ENCODE peak calls at places on chromosomes 13 and 19, in eight cellular contexts. One of them, this sample, is unnamed.

GRCh38 chr19:16326401-16327130 is 1.9 kb downstream of the KLF2 start:
- DNase-seq in NCI-H345: no peak
- DNase-seq in NCI-H524 treated with DMSO at 0.1 percent for 48 hours: no peak
- DNase-seq in activated T-helper 1 cell treated with anti-CD3 and anti-CD28 coated beads, Interleukin-12 subunit alpha, Interleukin-12 subunit beta, Interleukin-2, Interleukin-4 antibody, amounts not matched to agents 30 ng/mL and 10 ng/mL and 1 ng/mL, durations not matched to agents 14 hours and 24 hours and 36 hours: peak; percentile 43
- DNase-seq in HFFc6: no peak
- DNase-seq in amniotic stem cell: no peak
- DNase-seq in colonic mucosa: no peak
- DNase-seq in psoas muscle: peak; percentile 40
- DNase-seq in this sample: no peak

GRCh38 chr13:95281258-95281602 is 20.0 kb downstream of the ABCC4 start:
- DNase-seq in NCI-H345: no peak
- DNase-seq in NCI-H524 treated with DMSO at 0.1 percent for 48 hours: no peak
- DNase-seq in activated T-helper 1 cell treated with anti-CD3 and anti-CD28 coated beads, Interleukin-12 subunit alpha, Interleukin-12 subunit beta, Interleukin-2, Interleukin-4 antibody, amounts not matched to agents 30 ng/mL and 10 ng/mL and 1 ng/mL, durations not matched to agents 14 hours and 24 hours and 36 hours: no peak
- DNase-seq in HFFc6: no peak
- DNase-seq in amniotic stem cell: no peak
- DNase-seq in colonic mucosa: no peak
- DNase-seq in psoas muscle: no peak
- DNase-seq in this sample: no peak

GRCh38 chr13:27869436-27870090 is 50.2 kb upstream of the PDX1 start:
- DNase-seq in NCI-H345: no peak
- DNase-seq in NCI-H524 treated with DMSO at 0.1 percent for 48 hours: no peak
- DNase-seq in activated T-helper 1 cell treated with anti-CD3 and anti-CD28 coated beads, Interleukin-12 subunit alpha, Interleukin-12 subunit beta, Interleukin-2, Interleukin-4 antibody, amounts not matched to agents 30 ng/mL and 10 ng/mL and 1 ng/mL, durations not matched to agents 14 hours and 24 hours and 36 hours: no peak
- DNase-seq in HFFc6: no peak
- DNase-seq in amniotic stem cell: no peak
- DNase-seq in colonic mucosa: no peak
- DNase-seq in psoas muscle: no peak
- DNase-seq in this sample: no peak

GRCh38 chr13:76336889-76337844 is 549.0 kb downstream of the KCTD12 start:
- DNase-seq in NCI-H345: no peak
- DNase-seq in NCI-H524 treated with DMSO at 0.1 percent for 48 hours: no peak
- DNase-seq in activated T-helper 1 cell treated with anti-CD3 and anti-CD28 coated beads, Interleukin-12 subunit alpha, Interleukin-12 subunit beta, Interleukin-2, Interleukin-4 antibody, amounts not matched to agents 30 ng/mL and 10 ng/mL and 1 ng/mL, durations not matched to agents 14 hours and 24 hours and 36 hours: no peak
- DNase-seq in HFFc6: no peak
- DNase-seq in amniotic stem cell: no peak
- DNase-seq in colonic mucosa: no peak
- DNase-seq in psoas muscle: no peak
- DNase-seq in this sample: no peak

GRCh38 chr13:113756441-113757097 is 2.5 kb upstream of the TMEM255B start:
- DNase-seq in NCI-H345: no peak
- DNase-seq in NCI-H524 treated with DMSO at 0.1 percent for 48 hours: no peak
- DNase-seq in activated T-helper 1 cell treated with anti-CD3 and anti-CD28 coated beads, Interleukin-12 subunit alpha, Interleukin-12 subunit beta, Interleukin-2, Interleukin-4 antibody, amounts not matched to agents 30 ng/mL and 10 ng/mL and 1 ng/mL, durations not matched to agents 14 hours and 24 hours and 36 hours: no peak
- DNase-seq in HFFc6: no peak
- DNase-seq in amniotic stem cell: no peak
- DNase-seq in colonic mucosa: no peak
- DNase-seq in psoas muscle: no peak
- DNase-seq in this sample: no peak

GRCh38 chr13:26048745-26049144 is 3.1 kb downstream of the SHISA2 start:
- DNase-seq in NCI-H345: no peak
- DNase-seq in NCI-H524 treated with DMSO at 0.1 percent for 48 hours: no peak
- DNase-seq in activated T-helper 1 cell treated with anti-CD3 and anti-CD28 coated beads, Interleukin-12 subunit alpha, Interleukin-12 subunit beta, Interleukin-2, Interleukin-4 antibody, amounts not matched to agents 30 ng/mL and 10 ng/mL and 1 ng/mL, durations not matched to agents 14 hours and 24 hours and 36 hours: no peak
- DNase-seq in HFFc6: no peak
- DNase-seq in amniotic stem cell: no peak
- DNase-seq in colonic mucosa: no peak
- DNase-seq in psoas muscle: no peak
- DNase-seq in this sample: no peak

GRCh38 chr19:49533551-49534488 is 6.0 kb downstream of the RCN3 start:
- DNase-seq in NCI-H345: peak; percentile 59
- DNase-seq in NCI-H524 treated with DMSO at 0.1 percent for 48 hours: no peak
- DNase-seq in activated T-helper 1 cell treated with anti-CD3 and anti-CD28 coated beads, Interleukin-12 subunit alpha, Interleukin-12 subunit beta, Interleukin-2, Interleukin-4 antibody, amounts not matched to agents 30 ng/mL and 10 ng/mL and 1 ng/mL, durations not matched to agents 14 hours and 24 hours and 36 hours: peak; percentile 79
- DNase-seq in HFFc6: no peak
- DNase-seq in amniotic stem cell: no peak
- DNase-seq in colonic mucosa: peak; percentile 61
- DNase-seq in psoas muscle: peak; percentile 84
- DNase-seq in this sample: peak; percentile 62

GRCh38 chr19:10876459-10877240 is 5.3 kb downstream of the CARM1 start:
- DNase-seq in NCI-H345: no peak
- DNase-seq in NCI-H524 treated with DMSO at 0.1 percent for 48 hours: no peak
- DNase-seq in activated T-helper 1 cell treated with anti-CD3 and anti-CD28 coated beads, Interleukin-12 subunit alpha, Interleukin-12 subunit beta, Interleukin-2, Interleukin-4 antibody, amounts not matched to agents 30 ng/mL and 10 ng/mL and 1 ng/mL, durations not matched to agents 14 hours and 24 hours and 36 hours: no peak
- DNase-seq in HFFc6: no peak
- DNase-seq in amniotic stem cell: no peak
- DNase-seq in colonic mucosa: no peak
- DNase-seq in psoas muscle: peak; percentile 73
- DNase-seq in this sample: no peak

GRCh38 chr13:103184413-103184812 is 118.2 kb upstream of the SLC10A2 start:
- DNase-seq in NCI-H345: no peak
- DNase-seq in NCI-H524 treated with DMSO at 0.1 percent for 48 hours: no peak
- DNase-seq in activated T-helper 1 cell treated with anti-CD3 and anti-CD28 coated beads, Interleukin-12 subunit alpha, Interleukin-12 subunit beta, Interleukin-2, Interleukin-4 antibody, amounts not matched to agents 30 ng/mL and 10 ng/mL and 1 ng/mL, durations not matched to agents 14 hours and 24 hours and 36 hours: no peak
- DNase-seq in HFFc6: no peak
- DNase-seq in amniotic stem cell: no peak
- DNase-seq in colonic mucosa: no peak
- DNase-seq in psoas muscle: no peak
- DNase-seq in this sample: no peak

GRCh38 chr13:28499579-28499978 is 4.7 kb upstream of the FLT1 start:
- DNase-seq in NCI-H345: no peak
- DNase-seq in NCI-H524 treated with DMSO at 0.1 percent for 48 hours: no peak
- DNase-seq in activated T-helper 1 cell treated with anti-CD3 and anti-CD28 coated beads, Interleukin-12 subunit alpha, Interleukin-12 subunit beta, Interleukin-2, Interleukin-4 antibody, amounts not matched to agents 30 ng/mL and 10 ng/mL and 1 ng/mL, durations not matched to agents 14 hours and 24 hours and 36 hours: no peak
- DNase-seq in HFFc6: peak; percentile 37
- DNase-seq in amniotic stem cell: no peak
- DNase-seq in colonic mucosa: no peak
- DNase-seq in psoas muscle: no peak
- DNase-seq in this sample: no peak

GRCh38 chr13:76822691-76823267 is 63.4 kb downstream of the KCTD12 start:
- DNase-seq in NCI-H345: no peak
- DNase-seq in NCI-H524 treated with DMSO at 0.1 percent for 48 hours: no peak
- DNase-seq in activated T-helper 1 cell treated with anti-CD3 and anti-CD28 coated beads, Interleukin-12 subunit alpha, Interleukin-12 subunit beta, Interleukin-2, Interleukin-4 antibody, amounts not matched to agents 30 ng/mL and 10 ng/mL and 1 ng/mL, durations not matched to agents 14 hours and 24 hours and 36 hours: no peak
- DNase-seq in HFFc6: peak; percentile 39
- DNase-seq in amniotic stem cell: no peak
- DNase-seq in colonic mucosa: no peak
- DNase-seq in psoas muscle: no peak
- DNase-seq in this sample: no peak

GRCh38 chr19:29524201-29524911 is 1.4 kb upstream of the VSTM2B start:
- DNase-seq in NCI-H345: peak; percentile 63
- DNase-seq in NCI-H524 treated with DMSO at 0.1 percent for 48 hours: no peak
- DNase-seq in activated T-helper 1 cell treated with anti-CD3 and anti-CD28 coated beads, Interleukin-12 subunit alpha, Interleukin-12 subunit beta, Interleukin-2, Interleukin-4 antibody, amounts not matched to agents 30 ng/mL and 10 ng/mL and 1 ng/mL, durations not matched to agents 14 hours and 24 hours and 36 hours: no peak
- DNase-seq in HFFc6: no peak
- DNase-seq in amniotic stem cell: no peak
- DNase-seq in colonic mucosa: no peak
- DNase-seq in psoas muscle: no peak
- DNase-seq in this sample: no peak

GRCh38 chr19:10109528-10109927 is 2.0 kb upstream of the P2RY11 start:
- DNase-seq in NCI-H345: no peak
- DNase-seq in NCI-H524 treated with DMSO at 0.1 percent for 48 hours: no peak
- DNase-seq in activated T-helper 1 cell treated with anti-CD3 and anti-CD28 coated beads, Interleukin-12 subunit alpha, Interleukin-12 subunit beta, Interleukin-2, Interleukin-4 antibody, amounts not matched to agents 30 ng/mL and 10 ng/mL and 1 ng/mL, durations not matched to agents 14 hours and 24 hours and 36 hours: no peak
- DNase-seq in HFFc6: no peak
- DNase-seq in amniotic stem cell: no peak
- DNase-seq in colonic mucosa: no peak
- DNase-seq in psoas muscle: no peak
- DNase-seq in this sample: no peak

GRCh38 chr19:15138427-15138826 is 31.2 kb downstream of the SYDE1 start:
- DNase-seq in NCI-H345: no peak
- DNase-seq in NCI-H524 treated with DMSO at 0.1 percent for 48 hours: no peak
- DNase-seq in activated T-helper 1 cell treated with anti-CD3 and anti-CD28 coated beads, Interleukin-12 subunit alpha, Interleukin-12 subunit beta, Interleukin-2, Interleukin-4 antibody, amounts not matched to agents 30 ng/mL and 10 ng/mL and 1 ng/mL, durations not matched to agents 14 hours and 24 hours and 36 hours: no peak
- DNase-seq in HFFc6: peak; percentile 16
- DNase-seq in amniotic stem cell: no peak
- DNase-seq in colonic mucosa: no peak
- DNase-seq in psoas muscle: no peak
- DNase-seq in this sample: no peak

GRCh38 chr13:35720690-35721554 is 244.4 kb upstream of the MAB21L1 start:
- DNase-seq in NCI-H345: peak; percentile 36
- DNase-seq in NCI-H524 treated with DMSO at 0.1 percent for 48 hours: no peak
- DNase-seq in activated T-helper 1 cell treated with anti-CD3 and anti-CD28 coated beads, Interleukin-12 subunit alpha, Interleukin-12 subunit beta, Interleukin-2, Interleukin-4 antibody, amounts not matched to agents 30 ng/mL and 10 ng/mL and 1 ng/mL, durations not matched to agents 14 hours and 24 hours and 36 hours: peak; percentile 1
- DNase-seq in HFFc6: peak; percentile 36
- DNase-seq in amniotic stem cell: no peak
- DNase-seq in colonic mucosa: peak; percentile 53
- DNase-seq in psoas muscle: peak; percentile 39
- DNase-seq in this sample: no peak

GRCh38 chr13:43319617-43320444 is 296.4 kb downstream of the DNAJC15 start:
- DNase-seq in NCI-H345: no peak
- DNase-seq in NCI-H524 treated with DMSO at 0.1 percent for 48 hours: no peak
- DNase-seq in activated T-helper 1 cell treated with anti-CD3 and anti-CD28 coated beads, Interleukin-12 subunit alpha, Interleukin-12 subunit beta, Interleukin-2, Interleukin-4 antibody, amounts not matched to agents 30 ng/mL and 10 ng/mL and 1 ng/mL, durations not matched to agents 14 hours and 24 hours and 36 hours: no peak
- DNase-seq in HFFc6: no peak
- DNase-seq in amniotic stem cell: no peak
- DNase-seq in colonic mucosa: no peak
- DNase-seq in psoas muscle: no peak
- DNase-seq in this sample: no peak

GRCh38 chr19:54648129-54648528 is 14.7 kb upstream of the LILRB4 start:
- DNase-seq in NCI-H345: no peak
- DNase-seq in NCI-H524 treated with DMSO at 0.1 percent for 48 hours: no peak
- DNase-seq in activated T-helper 1 cell treated with anti-CD3 and anti-CD28 coated beads, Interleukin-12 subunit alpha, Interleukin-12 subunit beta, Interleukin-2, Interleukin-4 antibody, amounts not matched to agents 30 ng/mL and 10 ng/mL and 1 ng/mL, durations not matched to agents 14 hours and 24 hours and 36 hours: no peak
- DNase-seq in HFFc6: no peak
- DNase-seq in amniotic stem cell: no peak
- DNase-seq in colonic mucosa: no peak
- DNase-seq in psoas muscle: no peak
- DNase-seq in this sample: no peak

GRCh38 chr19:33416307-33417215 is 43.1 kb downstream of the CEBPG start:
- DNase-seq in NCI-H345: peak; percentile 84
- DNase-seq in NCI-H524 treated with DMSO at 0.1 percent for 48 hours: peak; percentile 55
- DNase-seq in activated T-helper 1 cell treated with anti-CD3 and anti-CD28 coated beads, Interleukin-12 subunit alpha, Interleukin-12 subunit beta, Interleukin-2, Interleukin-4 antibody, amounts not matched to agents 30 ng/mL and 10 ng/mL and 1 ng/mL, durations not matched to agents 14 hours and 24 hours and 36 hours: peak; percentile 38
- DNase-seq in HFFc6: peak; percentile 50
- DNase-seq in amniotic stem cell: peak; percentile 30
- DNase-seq in colonic mucosa: peak; percentile 79
- DNase-seq in psoas muscle: peak; percentile 54
- DNase-seq in this sample: peak; percentile 37

GRCh38 chr13:44274838-44275237 is 98.8 kb upstream of the SERP2 start:
- DNase-seq in NCI-H345: no peak
- DNase-seq in NCI-H524 treated with DMSO at 0.1 percent for 48 hours: no peak
- DNase-seq in activated T-helper 1 cell treated with anti-CD3 and anti-CD28 coated beads, Interleukin-12 subunit alpha, Interleukin-12 subunit beta, Interleukin-2, Interleukin-4 antibody, amounts not matched to agents 30 ng/mL and 10 ng/mL and 1 ng/mL, durations not matched to agents 14 hours and 24 hours and 36 hours: no peak
- DNase-seq in HFFc6: no peak
- DNase-seq in amniotic stem cell: no peak
- DNase-seq in colonic mucosa: no peak
- DNase-seq in psoas muscle: no peak
- DNase-seq in this sample: no peak

GRCh38 chr19:52219611-52220010 is 29.8 kb downstream of the PPP2R1A start:
- DNase-seq in NCI-H345: no peak
- DNase-seq in NCI-H524 treated with DMSO at 0.1 percent for 48 hours: no peak
- DNase-seq in activated T-helper 1 cell treated with anti-CD3 and anti-CD28 coated beads, Interleukin-12 subunit alpha, Interleukin-12 subunit beta, Interleukin-2, Interleukin-4 antibody, amounts not matched to agents 30 ng/mL and 10 ng/mL and 1 ng/mL, durations not matched to agents 14 hours and 24 hours and 36 hours: no peak
- DNase-seq in HFFc6: no peak
- DNase-seq in amniotic stem cell: no peak
- DNase-seq in colonic mucosa: no peak
- DNase-seq in psoas muscle: no peak
- DNase-seq in this sample: no peak

GRCh38 chr19:45076029-45076850 is at the start of gene ZNF296:
- DNase-seq in NCI-H345: peak; percentile 16
- DNase-seq in NCI-H524 treated with DMSO at 0.1 percent for 48 hours: peak; percentile 4
- DNase-seq in activated T-helper 1 cell treated with anti-CD3 and anti-CD28 coated beads, Interleukin-12 subunit alpha, Interleukin-12 subunit beta, Interleukin-2, Interleukin-4 antibody, amounts not matched to agents 30 ng/mL and 10 ng/mL and 1 ng/mL, durations not matched to agents 14 hours and 24 hours and 36 hours: peak; percentile 76
- DNase-seq in HFFc6: no peak
- DNase-seq in amniotic stem cell: no peak
- DNase-seq in colonic mucosa: peak; percentile 91
- DNase-seq in psoas muscle: peak; percentile 77
- DNase-seq in this sample: peak; percentile 34